ENCODE peak calls at places on chromosomes 2 and 18, in eight cellular contexts. K is hypothalamus; M is HCEC 1CT; X is HuH-7; U is cardiac fibroblast; C is stimulated activated CD4-positive, alpha-beta T cell treated with anti-CD3 and anti-CD28 coated beads, Interleukin-1b, Interleukin-23, amount 100 ng/mL, for 24 hours; B is glomerular endothelial cell; V is NCI-H2171 treated with DMSO at 0.1 percent for 48 hours. Q is an unnamed sample.

GRCh38 chr2:95292623-95293260 is 4.4 kb upstream of the KCNIP3 start:
- DNase-seq in K (no peak), M (no peak), X (no peak), U (no peak), C (no peak), B (no peak), V (peak; percentile 61), Q (no peak)

GRCh38 chr2:226829721-226830631 is 5.9 kb upstream of the RHBDD1 start:
- DNase-seq in K (no peak), M (no peak), X (no peak), U (no peak), C (no peak), B (no peak), V (no peak), Q (no peak)

GRCh38 chr2:143700865-143701264 is 571.6 kb downstream of the ARHGAP15 start:
- DNase-seq in K (no peak), M (no peak), X (no peak), U (no peak), C (no peak), B (no peak), V (no peak), Q (no peak)

GRCh38 chr2:70790079-70790963 is at the start of gene FIGLA:
- DNase-seq in K (no peak), M (no peak), X (no peak), U (no peak), C (no peak), B (no peak), V (no peak), Q (no peak)

GRCh38 chr2:17628349-17629261 is 88.1 kb downstream of the VSNL1 start:
- DNase-seq in K (no peak), M (no peak), X (no peak), U (no peak), C (no peak), B (no peak), V (no peak), Q (no peak)

GRCh38 chr2:188450740-188451480 is 159.2 kb downstream of the GULP1 start:
- DNase-seq in K (no peak), M (peak; percentile 6), X (no peak), U (no peak), C (no peak), B (no peak), V (no peak), Q (no peak)

GRCh38 chr18:34647251-34647650 is 62.8 kb upstream of the DTNA start:
- DNase-seq in K (no peak), M (no peak), X (no peak), U (no peak), C (no peak), B (no peak), V (peak; percentile 76), Q (no peak)

GRCh38 chr2:128734521-128735295 is 416.0 kb upstream of the HS6ST1 start:
- DNase-seq in K (no peak), M (no peak), X (no peak), U (peak; percentile 79), C (no peak), B (no peak), V (no peak), Q (no peak)

GRCh38 chr18:57923606-57924005 is 120.4 kb upstream of the NEDD4L start:
- DNase-seq in K (no peak), M (no peak), X (no peak), U (no peak), C (no peak), B (no peak), V (peak; percentile 73), Q (no peak)

GRCh38 chr2:227717687-227718567 is at the start of gene SLC19A3:
- DNase-seq in K (peak; percentile 71), M (peak; percentile 59), X (peak; percentile 91), U (peak; percentile 83), C (no peak), B (peak; percentile 18), V (no peak), Q (peak; percentile 64)

GRCh38 chr18:48475635-48476549 is 62.9 kb upstream of the CTIF start:
- DNase-seq in K (no peak), M (peak; percentile 77), X (peak; percentile 54), U (peak; percentile 89), C (no peak), B (peak; percentile 57), V (peak; percentile 74), Q (peak; percentile 31)

GRCh38 chr18:46720521-46720920 is 36.3 kb downstream of the ST8SIA5 start:
- DNase-seq in K (no peak), M (no peak), X (no peak), U (no peak), C (no peak), B (no peak), V (no peak), Q (no peak)

GRCh38 chr2:200363279-200363678 is 56.8 kb downstream of the SPATS2L start:
- DNase-seq in K (no peak), M (no peak), X (no peak), U (no peak), C (no peak), B (no peak), V (no peak), Q (no peak)

GRCh38 chr2:62270728-62271127 is 74.8 kb downstream of the B3GNT2 start:
- DNase-seq in K (no peak), M (no peak), X (no peak), U (peak; percentile 26), C (no peak), B (no peak), V (peak; percentile 51), Q (no peak)

GRCh38 chr2:23669413-23670244 is 257.3 kb downstream of the ATAD2B start:
- DNase-seq in K (no peak), M (peak; percentile 7), X (no peak), U (peak; percentile 50), C (no peak), B (no peak), V (peak; percentile 85), Q (no peak)

GRCh38 chr2:239315308-239315707 is 85.5 kb downstream of the HDAC4 start:
- DNase-seq in K (no peak), M (no peak), X (no peak), U (no peak), C (no peak), B (no peak), V (no peak), Q (no peak)

GRCh38 chr2:106961328-106961727 is 75.4 kb upstream of the ST6GAL2 start:
- DNase-seq in K (no peak), M (no peak), X (no peak), U (no peak), C (no peak), B (no peak), V (no peak), Q (no peak)

GRCh38 chr2:132617989-132618388 is 52.0 kb downstream of the LYPD1 start:
- DNase-seq in K (no peak), M (no peak), X (no peak), U (no peak), C (no peak), B (no peak), V (no peak), Q (no peak)

GRCh38 chr2:32008811-32009478 is 1.9 kb downstream of the MEMO1 start:
- DNase-seq in K (no peak), M (peak; percentile 41), X (no peak), U (peak; percentile 34), C (no peak), B (no peak), V (no peak), Q (no peak)

GRCh38 chr2:84971799-84972790 is 1.1 kb downstream of the KCMF1 start:
- DNase-seq in K (peak; percentile 11), M (peak; percentile 50), X (peak; percentile 56), U (peak; percentile 48), C (peak; percentile 24), B (no peak), V (peak; percentile 41), Q (peak; percentile 33)

GRCh38 chr2:152432206-152432653 is 97.3 kb downstream of the FMNL2 start:
- DNase-seq in K (no peak), M (peak; percentile 93), X (no peak), U (peak; percentile 98), C (no peak), B (no peak), V (peak; percentile 84), Q (no peak)

GRCh38 chr18:49013961-49014604 is 63.3 kb upstream of the SMAD7 start:
- DNase-seq in K (no peak), M (no peak), X (no peak), U (no peak), C (no peak), B (no peak), V (no peak), Q (no peak)

GRCh38 chr18:28065031-28065792 is 111.7 kb downstream of the CDH2 start:
- DNase-seq in K (no peak), M (peak; percentile 85), X (no peak), U (peak; percentile 97), C (no peak), B (peak; percentile 22), V (no peak), Q (no peak)

GRCh38 chr2:179005976-179006375 is 44.0 kb downstream of the CCDC141 start:
- DNase-seq in K (no peak), M (no peak), X (no peak), U (no peak), C (no peak), B (no peak), V (no peak), Q (no peak)

GRCh38 chr2:37625781-37626548 is 45.5 kb downstream of the CDC42EP3 start:
- DNase-seq in K (no peak), M (no peak), X (no peak), U (no peak), C (no peak), B (no peak), V (no peak), Q (no peak)